ENCODE peak calls at places on chromosome 10, in ten cellular contexts. M is aorta; I is BJ; D is epithelial cell of esophagus; E is GM12865; Z is H54; B is HTR-8/SVneo; R is astrocyte of the spinal cord; P is activated CD8-positive, alpha-beta T cell treated with anti-CD3 and anti-CD28 coated beads for 36 hours; F is NCI-H748 treated with DMSO at 0.1 percent for 48 hours. Q is an unnamed sample.
A peak's percentile ranks its signal among the peaks of the same experiment; 100 is the strongest.

GRCh38 chr10:78876449-78876848 is 192.3 kb upstream of the ZMIZ1 start:
- DNase-seq in R (no peak), Z (no peak), P (no peak), I (no peak), B (no peak), M (no peak), D (no peak), E (no peak), F (no peak), Q (no peak)

GRCh38 chr10:43225787-43226153 is 41.1 kb downstream of the RASGEF1A start:
- DNase-seq in E (no peak), I (no peak), M (peak; percentile 48), P (peak; percentile 51), R (no peak), F (no peak), D (no peak), B (no peak), Z (no peak), Q (no peak)

GRCh38 chr10:100670828-100671479 is 74.4 kb upstream of the PAX2 start:
- DNase-seq in M (no peak), P (peak; percentile 67), Z (peak; percentile 60), B (no peak), R (no peak), F (no peak), E (peak; percentile 43), D (no peak), I (no peak), Q (no peak)

GRCh38 chr10:32971536-32972091 is 13.6 kb upstream of the ITGB1 start:
- DNase-seq in B (no peak), F (no peak), R (no peak), D (no peak), I (no peak), M (no peak), E (no peak), P (no peak), Z (no peak), Q (no peak)

GRCh38 chr10:103153302-103153759 is 39.7 kb downstream of the NT5C2 start:
- DNase-seq in Z (no peak), E (no peak), P (no peak), R (peak; percentile 65), I (no peak), B (no peak), F (no peak), M (no peak), D (no peak), Q (peak; percentile 36)

GRCh38 chr10:100229819-100230422 is 525 bp upstream of the CHUK start:
- DNase-seq in P (peak; percentile 17), E (peak; percentile 8), M (no peak), B (no peak), R (no peak), Z (no peak), I (no peak), F (no peak), D (no peak), Q (no peak)

GRCh38 chr10:119198438-119198837 is 8.9 kb upstream of the GRK5 start:
- DNase-seq in B (no peak), R (no peak), I (no peak), M (no peak), Z (no peak), P (peak; percentile 63), D (peak; percentile 16), F (no peak), E (peak; percentile 38), Q (no peak)

GRCh38 chr10:99859585-99859984 is 77.1 kb downstream of the ABCC2 start:
- DNase-seq in F (no peak), Z (no peak), D (no peak), E (peak; percentile 48), M (no peak), B (no peak), I (no peak), R (no peak), P (peak; percentile 52), Q (no peak)

GRCh38 chr10:60629332-60629731 is 148.9 kb upstream of the CDK1 start:
- DNase-seq in F (peak; percentile 20), R (no peak), I (no peak), D (no peak), P (no peak), E (no peak), M (no peak), B (no peak), Z (no peak), Q (no peak)

GRCh38 chr10:49037187-49037586 is 78.1 kb downstream of the VSTM4 start:
- DNase-seq in M (no peak), D (no peak), E (no peak), R (peak; percentile 34), Z (no peak), F (no peak), B (no peak), I (no peak), P (no peak), Q (peak; percentile 36)

GRCh38 chr10:133334495-133335237 is 2.0 kb downstream of the CALY start:
- DNase-seq in D (no peak), F (no peak), I (no peak), R (no peak), M (peak; percentile 57), E (no peak), Z (no peak), P (no peak), B (no peak), Q (no peak)

GRCh38 chr10:71608863-71609768 is 110.5 kb downstream of the C10orf105 start:
- DNase-seq in E (peak; percentile 68), F (peak; percentile 1), D (peak; percentile 66), I (no peak), M (peak; percentile 85), R (peak; percentile 66), Z (peak; percentile 54), P (peak; percentile 90), B (peak; percentile 62), Q (peak; percentile 60)

GRCh38 chr10:21499580-21499909 is 25.9 kb downstream of the SKIDA1 start:
- DNase-seq in E (no peak), D (no peak), F (no peak), M (no peak), R (no peak), Z (no peak), B (no peak), I (no peak), P (no peak), Q (no peak)

GRCh38 chr10:14691359-14691758 is 83.3 kb downstream of the FAM107B start:
- DNase-seq in F (no peak), Z (no peak), D (no peak), P (no peak), R (no peak), I (no peak), E (no peak), B (no peak), M (no peak), Q (no peak)

GRCh38 chr10:106563384-106563783 is 601.1 kb downstream of the SORCS1 start:
- DNase-seq in F (no peak), D (no peak), Z (no peak), R (no peak), M (no peak), P (no peak), E (no peak), I (no peak), B (no peak), Q (no peak)

GRCh38 chr10:124544711-124545110 is 83.1 kb downstream of the LHPP start:
- DNase-seq in R (no peak), B (no peak), I (no peak), Z (no peak), M (no peak), P (no peak), E (no peak), D (no peak), F (no peak), Q (no peak)

GRCh38 chr10:58206251-58206650 is 61.4 kb downstream of the IPMK start:
- DNase-seq in E (no peak), R (no peak), D (no peak), M (no peak), P (no peak), I (no peak), B (no peak), Z (no peak), F (no peak), Q (no peak)

GRCh38 chr10:22631646-22632278 is 82.6 kb downstream of the PIP4K2A start:
- DNase-seq in I (no peak), B (no peak), P (no peak), E (peak; percentile 68), M (no peak), Z (no peak), R (peak; percentile 50), D (no peak), F (no peak), Q (no peak)

Q was measured in astrocyte of the cerebellum.